ENCODE peak calls at places on chromosomes 12 and 14, in ten cellular contexts. One of them, this sample, is unnamed.

GRCh38 chr14:41607119-41607785 is 576 bp downstream of the LRFN5 start:
- DNase-seq in foreskin keratinocyte: no peak
- DNase-seq in Ammon's horn: no peak
- DNase-seq in effector memory CD8-positive, alpha-beta T cell: no peak
- DNase-seq in WERI-Rb-1: no peak
- DNase-seq in HT-29: no peak
- DNase-seq in cardiac septum: no peak
- DNase-seq in GM13977: no peak
- DNase-seq in choroid plexus epithelial cell: peak; percentile 32
- DNase-seq in adipocyte: no peak
- DNase-seq in this sample: no peak

GRCh38 chr14:31926123-31926522 is 151.0 kb upstream of the ARHGAP5 start:
- DNase-seq in foreskin keratinocyte: no peak
- DNase-seq in Ammon's horn: no peak
- DNase-seq in effector memory CD8-positive, alpha-beta T cell: peak; percentile 10
- DNase-seq in WERI-Rb-1: no peak
- DNase-seq in HT-29: peak; percentile 41
- DNase-seq in cardiac septum: no peak
- DNase-seq in GM13977: peak; percentile 58
- DNase-seq in choroid plexus epithelial cell: peak; percentile 76
- DNase-seq in adipocyte: peak; percentile 60
- DNase-seq in this sample: no peak

GRCh38 chr12:105523164-105524057 is 192.9 kb downstream of the C12orf75 start:
- DNase-seq in foreskin keratinocyte: no peak
- DNase-seq in Ammon's horn: peak; percentile 2
- DNase-seq in effector memory CD8-positive, alpha-beta T cell: no peak
- DNase-seq in WERI-Rb-1: no peak
- DNase-seq in HT-29: no peak
- DNase-seq in cardiac septum: peak; percentile 85
- DNase-seq in GM13977: no peak
- DNase-seq in choroid plexus epithelial cell: peak; percentile 77
- DNase-seq in adipocyte: peak; percentile 98
- DNase-seq in this sample: no peak

GRCh38 chr12:104482113-104482512 is 25.4 kb downstream of the CHST11 start:
- DNase-seq in foreskin keratinocyte: no peak
- DNase-seq in Ammon's horn: no peak
- DNase-seq in effector memory CD8-positive, alpha-beta T cell: no peak
- DNase-seq in WERI-Rb-1: no peak
- DNase-seq in HT-29: no peak
- DNase-seq in cardiac septum: no peak
- DNase-seq in GM13977: no peak
- DNase-seq in choroid plexus epithelial cell: no peak
- DNase-seq in adipocyte: no peak
- DNase-seq in this sample: no peak

GRCh38 chr14:49636866-49637265 is 1.8 kb upstream of the DNAAF2 start:
- DNase-seq in foreskin keratinocyte: no peak
- DNase-seq in Ammon's horn: no peak
- DNase-seq in effector memory CD8-positive, alpha-beta T cell: no peak
- DNase-seq in WERI-Rb-1: no peak
- DNase-seq in HT-29: no peak
- DNase-seq in cardiac septum: no peak
- DNase-seq in GM13977: no peak
- DNase-seq in choroid plexus epithelial cell: no peak
- DNase-seq in adipocyte: no peak
- DNase-seq in this sample: no peak

GRCh38 chr14:68664225-68664681 is 128.6 kb downstream of the ZFP36L1 start:
- DNase-seq in foreskin keratinocyte: no peak
- DNase-seq in Ammon's horn: no peak
- DNase-seq in effector memory CD8-positive, alpha-beta T cell: no peak
- DNase-seq in WERI-Rb-1: no peak
- DNase-seq in HT-29: no peak
- DNase-seq in cardiac septum: no peak
- DNase-seq in GM13977: peak; percentile 36
- DNase-seq in choroid plexus epithelial cell: peak; percentile 32
- DNase-seq in adipocyte: no peak
- DNase-seq in this sample: no peak

GRCh38 chr14:65098586-65098985 is 3.7 kb downstream of the MAX start:
- DNase-seq in foreskin keratinocyte: no peak
- DNase-seq in Ammon's horn: peak; percentile 25
- DNase-seq in effector memory CD8-positive, alpha-beta T cell: no peak
- DNase-seq in WERI-Rb-1: no peak
- DNase-seq in HT-29: no peak
- DNase-seq in cardiac septum: no peak
- DNase-seq in GM13977: no peak
- DNase-seq in choroid plexus epithelial cell: peak; percentile 69
- DNase-seq in adipocyte: peak; percentile 79
- DNase-seq in this sample: no peak

GRCh38 chr12:108764540-108765288 is 33.4 kb upstream of the CORO1C start:
- DNase-seq in foreskin keratinocyte: no peak
- DNase-seq in Ammon's horn: no peak
- DNase-seq in effector memory CD8-positive, alpha-beta T cell: no peak
- DNase-seq in WERI-Rb-1: no peak
- DNase-seq in HT-29: no peak
- DNase-seq in cardiac septum: no peak
- DNase-seq in GM13977: no peak
- DNase-seq in choroid plexus epithelial cell: no peak
- DNase-seq in adipocyte: no peak
- DNase-seq in this sample: no peak

GRCh38 chr12:1619599-1619998 is 9.4 kb upstream of the WNT5B start:
- DNase-seq in foreskin keratinocyte: no peak
- DNase-seq in Ammon's horn: peak; percentile 68
- DNase-seq in effector memory CD8-positive, alpha-beta T cell: no peak
- DNase-seq in WERI-Rb-1: no peak
- DNase-seq in HT-29: no peak
- DNase-seq in cardiac septum: no peak
- DNase-seq in GM13977: peak; percentile 59
- DNase-seq in choroid plexus epithelial cell: no peak
- DNase-seq in adipocyte: no peak
- DNase-seq in this sample: no peak

GRCh38 chr12:95411466-95411865 is 62.5 kb upstream of the METAP2 start:
- DNase-seq in foreskin keratinocyte: no peak
- DNase-seq in Ammon's horn: no peak
- DNase-seq in effector memory CD8-positive, alpha-beta T cell: no peak
- DNase-seq in WERI-Rb-1: no peak
- DNase-seq in HT-29: no peak
- DNase-seq in cardiac septum: no peak
- DNase-seq in GM13977: no peak
- DNase-seq in choroid plexus epithelial cell: no peak
- DNase-seq in adipocyte: no peak
- DNase-seq in this sample: no peak

GRCh38 chr12:20740972-20741371 is 45.8 kb downstream of the SLCO1C1 start:
- DNase-seq in foreskin keratinocyte: no peak
- DNase-seq in Ammon's horn: no peak
- DNase-seq in effector memory CD8-positive, alpha-beta T cell: no peak
- DNase-seq in WERI-Rb-1: no peak
- DNase-seq in HT-29: no peak
- DNase-seq in cardiac septum: no peak
- DNase-seq in GM13977: no peak
- DNase-seq in choroid plexus epithelial cell: no peak
- DNase-seq in adipocyte: no peak
- DNase-seq in this sample: no peak

GRCh38 chr14:30193791-30194407 is 266.3 kb upstream of the PRKD1 start:
- DNase-seq in foreskin keratinocyte: no peak
- DNase-seq in Ammon's horn: no peak
- DNase-seq in effector memory CD8-positive, alpha-beta T cell: no peak
- DNase-seq in WERI-Rb-1: no peak
- DNase-seq in HT-29: no peak
- DNase-seq in cardiac septum: no peak
- DNase-seq in GM13977: no peak
- DNase-seq in choroid plexus epithelial cell: peak; percentile 92
- DNase-seq in adipocyte: peak; percentile 94
- DNase-seq in this sample: no peak

GRCh38 chr12:116196752-116197718 is 80.5 kb downstream of the MED13L start:
- DNase-seq in foreskin keratinocyte: no peak
- DNase-seq in Ammon's horn: no peak
- DNase-seq in effector memory CD8-positive, alpha-beta T cell: no peak
- DNase-seq in WERI-Rb-1: no peak
- DNase-seq in HT-29: no peak
- DNase-seq in cardiac septum: no peak
- DNase-seq in GM13977: no peak
- DNase-seq in choroid plexus epithelial cell: peak; percentile 51
- DNase-seq in adipocyte: no peak
- DNase-seq in this sample: no peak